ENCODE peak calls at places on chromosome 13, in seven cellular contexts. One of them, this sample, is unnamed.

GRCh38 chr13:48595330-48596127 is 58.2 kb upstream of the CYSLTR2 start:
- DNase-seq in activated T-helper 1 cell treated with Interleukin-2 at 50 U/mL for 16 hours: peak
- DNase-seq in heart right ventricle: peak
- DNase-seq in NCI-H460: peak
- DNase-seq in mucosa of descending colon: no peak
- DNase-seq in AG09309: peak
- DNase-seq in COR-L47: peak
- DNase-seq in this sample: peak

GRCh38 chr13:110012102-110012739 is 225.8 kb upstream of the IRS2 start:
- DNase-seq in COR-L47: no peak
- DNase-seq in heart right ventricle: no peak
- DNase-seq in AG09309: peak
- DNase-seq in activated T-helper 1 cell treated with Interleukin-2 at 50 U/mL for 16 hours: no peak
- DNase-seq in NCI-H460: no peak
- DNase-seq in mucosa of descending colon: no peak
- DNase-seq in this sample: no peak

GRCh38 chr13:50511877-50512332 is 331.6 kb downstream of the DLEU7 start:
- DNase-seq in mucosa of descending colon: no peak
- DNase-seq in COR-L47: no peak
- DNase-seq in activated T-helper 1 cell treated with Interleukin-2 at 50 U/mL for 16 hours: no peak
- DNase-seq in NCI-H460: no peak
- DNase-seq in AG09309: no peak
- DNase-seq in heart right ventricle: no peak
- DNase-seq in this sample: no peak

GRCh38 chr13:112446347-112446861 is 70.2 kb downstream of the SPACA7 start:
- DNase-seq in activated T-helper 1 cell treated with Interleukin-2 at 50 U/mL for 16 hours: no peak
- DNase-seq in AG09309: no peak
- DNase-seq in mucosa of descending colon: no peak
- DNase-seq in heart right ventricle: no peak
- DNase-seq in COR-L47: no peak
- DNase-seq in NCI-H460: no peak
- DNase-seq in this sample: no peak

GRCh38 chr13:26656919-26657318 is 99.4 kb downstream of the WASF3 start:
- DNase-seq in NCI-H460: no peak
- DNase-seq in AG09309: peak
- DNase-seq in heart right ventricle: no peak
- DNase-seq in mucosa of descending colon: no peak
- DNase-seq in activated T-helper 1 cell treated with Interleukin-2 at 50 U/mL for 16 hours: no peak
- DNase-seq in COR-L47: peak
- DNase-seq in this sample: no peak

GRCh38 chr13:59982631-59983382 is 180.9 kb downstream of the DIAPH3 start:
- DNase-seq in activated T-helper 1 cell treated with Interleukin-2 at 50 U/mL for 16 hours: no peak
- DNase-seq in NCI-H460: no peak
- DNase-seq in mucosa of descending colon: no peak
- DNase-seq in COR-L47: no peak
- DNase-seq in heart right ventricle: no peak
- DNase-seq in AG09309: no peak
- DNase-seq in this sample: no peak

GRCh38 chr13:106796280-106797047 is 228.5 kb upstream of the ARGLU1 start:
- DNase-seq in NCI-H460: no peak
- DNase-seq in mucosa of descending colon: no peak
- DNase-seq in activated T-helper 1 cell treated with Interleukin-2 at 50 U/mL for 16 hours: no peak
- DNase-seq in AG09309: no peak
- DNase-seq in COR-L47: peak
- DNase-seq in heart right ventricle: no peak
- DNase-seq in this sample: no peak

GRCh38 chr13:109964164-109964563 is 177.8 kb upstream of the IRS2 start:
- DNase-seq in COR-L47: no peak
- DNase-seq in mucosa of descending colon: no peak
- DNase-seq in activated T-helper 1 cell treated with Interleukin-2 at 50 U/mL for 16 hours: no peak
- DNase-seq in NCI-H460: no peak
- DNase-seq in heart right ventricle: no peak
- DNase-seq in AG09309: no peak
- DNase-seq in this sample: no peak

GRCh38 chr13:93818345-93818744 is 591.7 kb downstream of the GPC6 start:
- DNase-seq in AG09309: no peak
- DNase-seq in heart right ventricle: no peak
- DNase-seq in activated T-helper 1 cell treated with Interleukin-2 at 50 U/mL for 16 hours: no peak
- DNase-seq in COR-L47: no peak
- DNase-seq in mucosa of descending colon: no peak
- DNase-seq in NCI-H460: no peak
- DNase-seq in this sample: no peak

GRCh38 chr13:94712812-94713555 is 639 bp upstream of the SOX21 start:
- DNase-seq in heart right ventricle: no peak
- DNase-seq in mucosa of descending colon: peak
- DNase-seq in AG09309: peak
- DNase-seq in NCI-H460: no peak
- DNase-seq in COR-L47: peak
- DNase-seq in activated T-helper 1 cell treated with Interleukin-2 at 50 U/mL for 16 hours: no peak
- DNase-seq in this sample: no peak

GRCh38 chr13:39603424-39603947 is 493 bp upstream of the LHFPL6 start:
- DNase-seq in COR-L47: no peak
- DNase-seq in AG09309: no peak
- DNase-seq in mucosa of descending colon: no peak
- DNase-seq in NCI-H460: no peak
- DNase-seq in activated T-helper 1 cell treated with Interleukin-2 at 50 U/mL for 16 hours: no peak
- DNase-seq in heart right ventricle: peak
- DNase-seq in this sample: no peak

GRCh38 chr13:30355405-30355741 is 48.0 kb upstream of the KATNAL1 start:
- DNase-seq in NCI-H460: no peak
- DNase-seq in mucosa of descending colon: no peak
- DNase-seq in heart right ventricle: no peak
- DNase-seq in activated T-helper 1 cell treated with Interleukin-2 at 50 U/mL for 16 hours: no peak
- DNase-seq in COR-L47: no peak
- DNase-seq in AG09309: no peak
- DNase-seq in this sample: no peak

GRCh38 chr13:45950343-45950995 is 98.9 kb upstream of the SIAH3 start:
- DNase-seq in COR-L47: no peak
- DNase-seq in mucosa of descending colon: no peak
- DNase-seq in NCI-H460: no peak
- DNase-seq in activated T-helper 1 cell treated with Interleukin-2 at 50 U/mL for 16 hours: no peak
- DNase-seq in heart right ventricle: no peak
- DNase-seq in AG09309: no peak
- DNase-seq in this sample: no peak

GRCh38 chr13:104854007-104854406 is 1681.5 kb downstream of the EFNB2 start:
- DNase-seq in activated T-helper 1 cell treated with Interleukin-2 at 50 U/mL for 16 hours: no peak
- DNase-seq in AG09309: no peak
- DNase-seq in NCI-H460: no peak
- DNase-seq in COR-L47: no peak
- DNase-seq in heart right ventricle: no peak
- DNase-seq in mucosa of descending colon: no peak
- DNase-seq in this sample: no peak

GRCh38 chr13:110442946-110443632 is 118.4 kb downstream of the RAB20 start:
- DNase-seq in AG09309: no peak
- DNase-seq in COR-L47: no peak
- DNase-seq in NCI-H460: no peak
- DNase-seq in heart right ventricle: no peak
- DNase-seq in activated T-helper 1 cell treated with Interleukin-2 at 50 U/mL for 16 hours: no peak
- DNase-seq in mucosa of descending colon: no peak
- DNase-seq in this sample: no peak

GRCh38 chr13:82076421-82076820 is 1735.5 kb upstream of the SPRY2 start:
- DNase-seq in COR-L47: no peak
- DNase-seq in activated T-helper 1 cell treated with Interleukin-2 at 50 U/mL for 16 hours: no peak
- DNase-seq in heart right ventricle: no peak
- DNase-seq in AG09309: no peak
- DNase-seq in mucosa of descending colon: no peak
- DNase-seq in NCI-H460: no peak
- DNase-seq in this sample: no peak

GRCh38 chr13:97567510-97568243 is 133.7 kb downstream of the RAP2A start:
- DNase-seq in activated T-helper 1 cell treated with Interleukin-2 at 50 U/mL for 16 hours: no peak
- DNase-seq in mucosa of descending colon: peak
- DNase-seq in heart right ventricle: no peak
- DNase-seq in AG09309: no peak
- DNase-seq in NCI-H460: peak
- DNase-seq in COR-L47: no peak
- DNase-seq in this sample: no peak

GRCh38 chr13:37443538-37443937 is 155.0 kb downstream of the POSTN start:
- DNase-seq in heart right ventricle: no peak
- DNase-seq in AG09309: peak
- DNase-seq in NCI-H460: no peak
- DNase-seq in mucosa of descending colon: no peak
- DNase-seq in COR-L47: no peak
- DNase-seq in activated T-helper 1 cell treated with Interleukin-2 at 50 U/mL for 16 hours: no peak
- DNase-seq in this sample: no peak

GRCh38 chr13:44048326-44048725 is 168.6 kb downstream of the LACC1 start:
- DNase-seq in heart right ventricle: no peak
- DNase-seq in mucosa of descending colon: no peak
- DNase-seq in NCI-H460: no peak
- DNase-seq in AG09309: no peak
- DNase-seq in COR-L47: no peak
- DNase-seq in activated T-helper 1 cell treated with Interleukin-2 at 50 U/mL for 16 hours: no peak
- DNase-seq in this sample: no peak

GRCh38 chr13:30859326-30859725 is 46.7 kb upstream of the MEDAG start:
- DNase-seq in COR-L47: no peak
- DNase-seq in mucosa of descending colon: no peak
- DNase-seq in heart right ventricle: no peak
- DNase-seq in AG09309: no peak
- DNase-seq in NCI-H460: no peak
- DNase-seq in activated T-helper 1 cell treated with Interleukin-2 at 50 U/mL for 16 hours: no peak
- DNase-seq in this sample: no peak

GRCh38 chr13:80100636-80101035 is 240.3 kb downstream of the SPRY2 start:
- DNase-seq in heart right ventricle: no peak
- DNase-seq in COR-L47: no peak
- DNase-seq in activated T-helper 1 cell treated with Interleukin-2 at 50 U/mL for 16 hours: no peak
- DNase-seq in mucosa of descending colon: no peak
- DNase-seq in AG09309: no peak
- DNase-seq in NCI-H460: no peak
- DNase-seq in this sample: no peak

GRCh38 chr13:110944121-110944967 is 29.5 kb upstream of the ANKRD10 start:
- DNase-seq in NCI-H460: peak
- DNase-seq in COR-L47: peak
- DNase-seq in heart right ventricle: peak
- DNase-seq in activated T-helper 1 cell treated with Interleukin-2 at 50 U/mL for 16 hours: no peak
- DNase-seq in AG09309: peak
- DNase-seq in mucosa of descending colon: no peak
- DNase-seq in this sample: no peak

GRCh38 chr13:114043421-114044053 is 69.7 kb upstream of the C13orf46 start:
- DNase-seq in COR-L47: no peak
- DNase-seq in NCI-H460: no peak
- DNase-seq in mucosa of descending colon: no peak
- DNase-seq in activated T-helper 1 cell treated with Interleukin-2 at 50 U/mL for 16 hours: no peak
- DNase-seq in AG09309: no peak
- DNase-seq in heart right ventricle: peak
- DNase-seq in this sample: no peak

GRCh38 chr13:113545455-113545930 is 39.1 kb upstream of the TFDP1 start:
- DNase-seq in heart right ventricle: no peak
- DNase-seq in AG09309: peak
- DNase-seq in activated T-helper 1 cell treated with Interleukin-2 at 50 U/mL for 16 hours: no peak
- DNase-seq in NCI-H460: no peak
- DNase-seq in COR-L47: peak
- DNase-seq in mucosa of descending colon: no peak
- DNase-seq in this sample: peak

GRCh38 chr13:71067164-71067815 is 799.7 kb downstream of the DACH1 start:
- DNase-seq in NCI-H460: no peak
- DNase-seq in COR-L47: no peak
- DNase-seq in activated T-helper 1 cell treated with Interleukin-2 at 50 U/mL for 16 hours: no peak
- DNase-seq in heart right ventricle: no peak
- DNase-seq in AG09309: no peak
- DNase-seq in mucosa of descending colon: no peak
- DNase-seq in this sample: no peak

GRCh38 chr13:27349458-27349857 is 75.0 kb upstream of the GTF3A start:
- DNase-seq in COR-L47: no peak
- DNase-seq in NCI-H460: no peak
- DNase-seq in heart right ventricle: no peak
- DNase-seq in AG09309: no peak
- DNase-seq in activated T-helper 1 cell treated with Interleukin-2 at 50 U/mL for 16 hours: no peak
- DNase-seq in mucosa of descending colon: no peak
- DNase-seq in this sample: no peak